ENCODE peak calls at places on chromosomes 7 and 10, in nine cellular contexts. C, F, N, Q, E, T, S, D and B are unnamed samples.

GRCh38 chr10:3077940-3078630 is 10.7 kb downstream of the PFKP start:
- DNase-seq in D (no peak), F (peak), N (no peak), E (no peak), C (no peak), T (no peak), Q (no peak), S (no peak), B (no peak)

GRCh38 chr10:120221873-120222485 is 235.0 kb upstream of the PLPP4 start:
- DNase-seq in E (no peak), D (peak), F (peak), S (no peak), T (no peak), C (no peak), Q (no peak), N (peak), B (peak)

GRCh38 chr7:149321978-149322541 is 60.1 kb downstream of the ZNF783 start:
- DNase-seq in E (no peak), T (no peak), Q (no peak), N (no peak), D (no peak), F (no peak), C (no peak), S (no peak), B (no peak)

GRCh38 chr7:5452937-5453540 is 29.4 kb upstream of the TNRC18 start:
- DNase-seq in S (no peak), E (peak), N (peak), C (no peak), F (peak), D (peak), Q (peak), T (no peak), B (peak)

GRCh38 chr10:120402358-120402757 is 54.7 kb upstream of the PLPP4 start:
- DNase-seq in Q (no peak), F (no peak), C (no peak), T (no peak), S (no peak), E (no peak), D (no peak), N (no peak), B (no peak)

GRCh38 chr10:110006358-110007170 is 1.2 kb upstream of the ADD3 start:
- DNase-seq in D (peak), N (peak), S (peak), T (peak), C (no peak), F (peak), Q (peak), E (peak), B (peak)

GRCh38 chr10:88095291-88095721 is 231.9 kb downstream of the PTEN start:
- DNase-seq in F (no peak), S (no peak), T (no peak), E (no peak), D (peak), Q (no peak), C (no peak), N (no peak), B (peak)

GRCh38 chr7:132785861-132786260 is 209.6 kb upstream of the PLXNA4 start:
- DNase-seq in D (no peak), Q (no peak), C (no peak), S (no peak), F (no peak), T (no peak), N (no peak), E (no peak), B (no peak)

GRCh38 chr7:77415822-77416620 is at the start of gene GSAP:
- DNase-seq in Q (peak), N (peak), D (no peak), C (peak), T (no peak), S (no peak), E (no peak), F (no peak), B (peak)

GRCh38 chr7:76166404-76167255 is 35.1 kb upstream of the SRRM3 start:
- DNase-seq in S (peak), D (peak), C (peak), E (peak), N (peak), F (peak), Q (peak), T (peak), B (peak)

GRCh38 chr7:131285558-131285957 is 42.1 kb upstream of the MKLN1 start:
- DNase-seq in T (no peak), D (no peak), E (no peak), C (no peak), F (no peak), N (no peak), Q (peak), S (no peak), B (no peak)

GRCh38 chr7:130135208-130136205 is 65.2 kb downstream of the KLHDC10 start:
- DNase-seq in E (no peak), Q (no peak), C (no peak), T (no peak), S (peak), N (no peak), D (no peak), F (no peak), B (no peak)

GRCh38 chr7:134546903-134547737 is 1.8 kb upstream of the AKR1B15 start:
- DNase-seq in D (no peak), Q (peak), F (peak), S (peak), N (peak), T (peak), E (peak), C (peak), B (peak)

GRCh38 chr10:118687472-118687871 is 67.3 kb downstream of the CACUL1 start:
- DNase-seq in Q (no peak), T (no peak), E (no peak), C (no peak), F (no peak), N (no peak), S (no peak), D (no peak), B (no peak)

GRCh38 chr7:131773413-131773812 is 217.0 kb upstream of the PODXL start:
- DNase-seq in E (no peak), T (no peak), N (no peak), F (no peak), C (no peak), S (no peak), D (no peak), Q (no peak), B (no peak)

GRCh38 chr10:42933454-42934340 is 143.2 kb upstream of the RET start:
- DNase-seq in S (no peak), N (peak), F (peak), E (peak), T (peak), C (peak), Q (no peak), D (no peak), B (peak)

DNA sequence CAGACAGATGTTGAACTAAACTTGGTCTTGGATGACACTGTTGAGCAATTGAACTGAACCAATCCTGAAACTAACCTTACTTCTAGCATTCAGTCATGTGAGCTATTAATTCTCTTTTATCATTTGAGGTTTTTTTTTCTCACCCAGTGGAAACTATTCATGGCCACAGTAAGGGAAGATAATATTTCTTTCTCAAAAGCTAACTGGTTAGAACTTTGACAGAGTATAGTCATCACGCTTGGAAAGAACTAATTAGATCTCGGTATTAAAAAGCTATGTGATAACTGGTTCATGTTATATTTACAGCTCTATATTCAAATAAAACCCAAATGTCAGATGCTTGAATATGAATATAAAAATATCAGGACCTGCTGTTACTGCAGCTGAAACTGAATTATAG is 89.5 kb downstream of the OTUD1 start:
- DNase-seq in E (no peak), C (no peak), Q (no peak), D (no peak), T (no peak), F (no peak), S (no peak), N (no peak), B (no peak)
- H3K4me3 ChIP-seq in E (no peak), C (no peak), Q (no peak), D (no peak), T (no peak), F (no peak), S (no peak), N (no peak), B (no peak)

GRCh38 chr10:19570991-19571390 is 245.2 kb upstream of the PLXDC2 start:
- DNase-seq in Q (no peak), N (no peak), D (no peak), C (no peak), T (no peak), F (no peak), E (no peak), S (no peak), B (no peak)
- H3K4me3 ChIP-seq in Q (no peak), N (no peak), D (no peak), C (no peak), T (peak), F (no peak), E (no peak), S (no peak), B (no peak)

GRCh38 chr10:45427956-45428338 is 53.9 kb downstream of the ALOX5 start:
- DNase-seq in D (no peak), F (no peak), S (no peak), T (no peak), C (no peak), E (peak), N (no peak), Q (no peak), B (no peak)

GRCh38 chr10:45428611-45429510 is 54.8 kb downstream of the ALOX5 start:
- DNase-seq in D (no peak), S (no peak), C (no peak), Q (no peak), N (peak), F (no peak), E (peak), T (no peak), B (no peak)

GRCh38 chr10:45425628-45426563 is 51.9 kb downstream of the ALOX5 start:
- DNase-seq in D (no peak), Q (no peak), S (no peak), N (peak), F (no peak), E (no peak), T (no peak), C (peak), B (no peak)

GRCh38 chr10:45429790-45430189 is 55.8 kb downstream of the ALOX5 start:
- DNase-seq in E (no peak), F (no peak), T (no peak), S (no peak), D (no peak), N (no peak), Q (no peak), C (no peak), B (no peak)

DNA sequence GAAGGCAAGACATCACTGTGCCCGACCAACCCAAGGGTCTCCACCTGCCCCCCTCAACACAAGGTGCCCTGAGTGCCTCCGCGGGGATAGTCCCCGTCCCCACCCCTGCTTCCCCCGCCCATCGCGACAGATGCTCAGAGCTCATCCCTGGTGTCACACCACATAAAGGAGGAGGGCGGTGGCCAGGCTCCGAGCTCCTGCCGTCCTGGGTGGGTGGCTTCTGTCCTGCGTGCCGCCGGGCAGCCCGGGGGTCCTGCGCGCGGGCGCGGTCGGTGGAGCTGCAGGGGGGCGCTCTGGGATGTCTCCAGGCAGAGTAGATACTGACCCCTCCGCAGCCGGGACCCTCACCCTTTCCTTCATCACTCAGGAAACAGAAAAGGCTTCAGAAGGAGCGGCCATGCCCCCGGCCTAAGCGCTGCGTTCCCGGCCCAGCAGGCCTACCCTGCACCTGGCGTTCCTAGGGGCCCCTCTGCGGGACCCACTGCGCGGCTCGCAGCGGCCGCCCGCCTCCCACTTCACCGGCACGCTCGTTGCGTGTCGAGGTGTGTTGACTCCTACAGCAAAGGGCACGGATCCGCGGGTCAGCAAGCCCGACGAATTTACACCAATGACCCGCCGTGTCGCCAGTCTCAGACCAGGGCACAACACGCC is 53.4 kb downstream of the ALOX5 start:
- DNase-seq in C (peak), N (no peak), D (no peak), Q (no peak), F (no peak), S (no peak), T (no peak), E (no peak), B (no peak)
- H3K4me3 ChIP-seq in C (no peak), N (no peak), D (no peak), Q (no peak), F (no peak), S (no peak), T (no peak), E (no peak), B (no peak)

GRCh38 chr7:44145969-44146897 is 5.1 kb upstream of the MYL7 start:
- DNase-seq in C (peak), S (peak), E (peak), Q (peak), F (peak), T (peak), D (no peak), N (peak), B (peak)
- H3K4me3 ChIP-seq in C (peak), S (peak), E (peak), Q (peak), F (no peak), T (peak), D (peak), N (no peak), B (peak)